ENCODE peak calls at places on chromosomes 7 and 10, in seven cellular contexts. J, Y, Z, I, U, W and M are unnamed samples.

GRCh38 chr10:58335306-58336005 is 650 bp downstream of the UBE2D1 start:
- DNase-seq in J (peak), Y (peak), Z (no peak), I (peak), U (peak), W (peak), M (peak)

GRCh38 chr10:60086862-60087261 is 180.5 kb upstream of the CCDC6 start:
- DNase-seq in J (no peak), Y (no peak), Z (no peak), I (no peak), U (no peak), W (no peak), M (no peak)

GRCh38 chr10:17206210-17206709 is 4.8 kb upstream of the TRDMT1 start:
- DNase-seq in J (no peak), Y (no peak), Z (no peak), I (no peak), U (peak), W (peak), M (no peak)

GRCh38 chr7:44244282-44244681 is 43.5 kb downstream of the YKT6 start:
- DNase-seq in J (no peak), Y (no peak), Z (peak), I (no peak), U (no peak), W (no peak), M (no peak)

GRCh38 chr10:101848894-101849351 is 5.3 kb upstream of the KCNIP2 start:
- DNase-seq in J (no peak), Y (no peak), Z (no peak), I (no peak), U (peak), W (no peak), M (no peak)

GRCh38 chr7:77734590-77735421 is 38.5 kb downstream of the RSBN1L start:
- DNase-seq in J (no peak), Y (no peak), Z (no peak), I (no peak), U (peak), W (no peak), M (no peak)

GRCh38 chr10:59337254-59337653 is 25.1 kb downstream of the FAM13C start:
- DNase-seq in J (peak), Y (peak), Z (no peak), I (peak), U (peak), W (no peak), M (peak)

GRCh38 chr10:113616244-113617074 is 47.4 kb downstream of the NRAP start:
- DNase-seq in J (no peak), Y (no peak), Z (no peak), I (no peak), U (peak), W (no peak), M (no peak)

GRCh38 chr7:2687338-2687869 is 598 bp upstream of the AMZ1 start:
- DNase-seq in J (peak), Y (no peak), Z (no peak), I (no peak), U (no peak), W (no peak), M (no peak)

GRCh38 chr10:68135362-68135761 is 26.1 kb downstream of the MYPN start:
- DNase-seq in J (no peak), Y (no peak), Z (no peak), I (no peak), U (peak), W (no peak), M (no peak)

GRCh38 chr10:51397695-51398094 is 301.7 kb downstream of the CSTF2T start:
- DNase-seq in J (no peak), Y (peak), Z (no peak), I (no peak), U (peak), W (no peak), M (no peak)

GRCh38 chr7:2760098-2760889 is 72.3 kb downstream of the AMZ1 start:
- DNase-seq in J (peak), Y (peak), Z (no peak), I (no peak), U (peak), W (no peak), M (no peak)

GRCh38 chr7:93862651-93863050 is 27.9 kb downstream of the TFPI2 start:
- DNase-seq in J (no peak), Y (no peak), Z (no peak), I (no peak), U (no peak), W (no peak), M (no peak)

GRCh38 chr10:30562787-30563186 is 66.8 kb downstream of the LYZL2 start:
- DNase-seq in J (no peak), Y (no peak), Z (no peak), I (no peak), U (no peak), W (no peak), M (no peak)

GRCh38 chr10:22648547-22648961 is 65.8 kb downstream of the PIP4K2A start:
- DNase-seq in J (no peak), Y (no peak), Z (no peak), I (no peak), U (peak), W (no peak), M (no peak)

GRCh38 chr10:121261665-121262064 is 336.6 kb downstream of the FGFR2 start:
- DNase-seq in J (no peak), Y (no peak), Z (no peak), I (no peak), U (no peak), W (no peak), M (no peak)

GRCh38 chr7:138207555-138207971 is 131.3 kb downstream of the AKR1D1 start:
- DNase-seq in J (no peak), Y (no peak), Z (no peak), I (no peak), U (no peak), W (no peak), M (no peak)

GRCh38 chr7:44063894-44064651 is 1.3 kb downstream of the PGAM2 start:
- DNase-seq in J (no peak), Y (no peak), Z (no peak), I (no peak), U (no peak), W (no peak), M (no peak)

GRCh38 chr10:3375505-3375904 is 202.9 kb upstream of the PITRM1 start:
- DNase-seq in J (no peak), Y (no peak), Z (no peak), I (no peak), U (no peak), W (no peak), M (no peak)

GRCh38 chr10:121578965-121579364 is 19.3 kb downstream of the FGFR2 start:
- DNase-seq in J (no peak), Y (no peak), Z (no peak), I (no peak), U (no peak), W (no peak), M (no peak)

GRCh38 chr10:124703778-124704427 is 40.3 kb downstream of the FAM53B start:
- DNase-seq in J (peak), Y (peak), Z (no peak), I (peak), U (peak), W (no peak), M (peak)

GRCh38 chr10:77413231-77413630 is 224.4 kb downstream of the KCNMA1 start:
- DNase-seq in J (no peak), Y (no peak), Z (no peak), I (no peak), U (no peak), W (no peak), M (no peak)

GRCh38 chr10:8454357-8454756 is 399.9 kb downstream of the GATA3 start:
- DNase-seq in J (no peak), Y (no peak), Z (no peak), I (no peak), U (no peak), W (no peak), M (no peak)